ENCODE peak calls at places on chromosomes 11 and 22, in ten cellular contexts. I, S, L, T, D, O, W, F, K and Q are unnamed samples.

GRCh38 chr11:86459682-86460460 is 85.2 kb downstream of the CCDC81 start:
- DNase-seq in I (peak; percentile 99), S (no peak), L (no peak), T (peak; percentile 56), D (peak; percentile 8), O (peak; percentile 74), W (no peak), F (peak; percentile 56), K (peak; percentile 45), Q (no peak)

GRCh38 chr11:63763506-63764200 is 4.9 kb downstream of the ZFTA start:
- DNase-seq in I (peak; percentile 21), S (no peak), L (no peak), T (no peak), D (peak; percentile 91), O (no peak), W (peak; percentile 80), F (no peak), K (peak; percentile 33), Q (no peak)

GRCh38 chr11:75449776-75450175 is 16.8 kb upstream of the KLHL35 start:
- DNase-seq in I (no peak), S (no peak), L (no peak), T (no peak), D (no peak), O (no peak), W (no peak), F (no peak), K (no peak), Q (no peak)

GRCh38 chr22:46360097-46360496 is 24.6 kb downstream of the TRMU start:
- DNase-seq in I (no peak), S (no peak), L (no peak), T (no peak), D (no peak), O (no peak), W (no peak), F (no peak), K (no peak), Q (no peak)

GRCh38 chr11:74941492-74941891 is 7.4 kb downstream of the XRRA1 start:
- DNase-seq in I (no peak), S (no peak), L (no peak), T (no peak), D (no peak), O (no peak), W (no peak), F (no peak), K (no peak), Q (no peak)

GRCh38 chr11:59754494-59754858 is 700 bp upstream of the STX3 start:
- DNase-seq in I (no peak), S (peak; percentile 23), L (no peak), T (no peak), D (peak; percentile 17), O (peak; percentile 28), W (peak; percentile 56), F (peak; percentile 7), K (peak; percentile 19), Q (no peak)

GRCh38 chr22:25494774-25495173 is 69.7 kb upstream of the GRK3 start:
- DNase-seq in I (no peak), S (no peak), L (no peak), T (no peak), D (peak; percentile 38), O (no peak), W (peak; percentile 9), F (no peak), K (no peak), Q (no peak)

GRCh38 chr22:37777122-37777687 is 30.5 kb upstream of the GCAT start:
- DNase-seq in I (no peak), S (no peak), L (no peak), T (peak; percentile 85), D (peak; percentile 35), O (no peak), W (no peak), F (peak; percentile 90), K (no peak), Q (peak; percentile 45)

GRCh38 chr22:44884968-44885805 is 124.6 kb downstream of the PHF21B start:
- DNase-seq in I (no peak), S (no peak), L (no peak), T (no peak), D (no peak), O (no peak), W (no peak), F (no peak), K (no peak), Q (no peak)

GRCh38 chr11:71934213-71934612 is 5.4 kb downstream of the RNF121 start:
- DNase-seq in I (no peak), S (no peak), L (no peak), T (no peak), D (no peak), O (no peak), W (no peak), F (no peak), K (no peak), Q (no peak)

GRCh38 chr11:65125197-65126056 is 3.3 kb downstream of the MRPL49 start:
- DNase-seq in I (no peak), S (no peak), L (no peak), T (no peak), D (no peak), O (no peak), W (no peak), F (no peak), K (no peak), Q (no peak)

GRCh38 chr11:7250166-7250565 is 1.5 kb upstream of the SYT9 start:
- DNase-seq in I (no peak), S (no peak), L (no peak), T (no peak), D (no peak), O (no peak), W (no peak), F (no peak), K (no peak), Q (no peak)

GRCh38 chr11:7251487-7251835 is 243 bp upstream of the SYT9 start:
- DNase-seq in I (peak; percentile 2), S (no peak), L (no peak), T (no peak), D (no peak), O (no peak), W (no peak), F (peak; percentile 3), K (no peak), Q (no peak)

GRCh38 chr11:7251836-7252682 is at the start of gene SYT9:
- DNase-seq in I (peak; percentile 42), S (no peak), L (no peak), T (peak; percentile 54), D (peak; percentile 89), O (peak; percentile 21), W (peak; percentile 93), F (peak; percentile 37), K (no peak), Q (peak; percentile 68)

GRCh38 chr11:7254731-7255291 is 3.1 kb downstream of the SYT9 start:
- DNase-seq in I (no peak), S (no peak), L (no peak), T (no peak), D (no peak), O (no peak), W (no peak), F (no peak), K (no peak), Q (no peak)

GRCh38 chr11:7252683-7253213 is 1.0 kb downstream of the SYT9 start:
- DNase-seq in I (no peak), S (no peak), L (no peak), T (no peak), D (peak; percentile 55), O (no peak), W (peak; percentile 41), F (no peak), K (no peak), Q (peak; percentile 4)
- H3K4me3 ChIP-seq in I (peak overlapping the region; percentile 50), S (no peak overlapping the region), L (peak overlapping the region; percentile 57), T (peak overlapping the region; percentile 64), D (peak overlapping the region; percentile 85), O (peak overlapping the region; percentile 54), W (peak overlapping the region; percentile 70), F (peak overlapping the region; percentile 31), K (peak overlapping the region; percentile 73), Q (peak overlapping the region; percentile 61)

DNA sequence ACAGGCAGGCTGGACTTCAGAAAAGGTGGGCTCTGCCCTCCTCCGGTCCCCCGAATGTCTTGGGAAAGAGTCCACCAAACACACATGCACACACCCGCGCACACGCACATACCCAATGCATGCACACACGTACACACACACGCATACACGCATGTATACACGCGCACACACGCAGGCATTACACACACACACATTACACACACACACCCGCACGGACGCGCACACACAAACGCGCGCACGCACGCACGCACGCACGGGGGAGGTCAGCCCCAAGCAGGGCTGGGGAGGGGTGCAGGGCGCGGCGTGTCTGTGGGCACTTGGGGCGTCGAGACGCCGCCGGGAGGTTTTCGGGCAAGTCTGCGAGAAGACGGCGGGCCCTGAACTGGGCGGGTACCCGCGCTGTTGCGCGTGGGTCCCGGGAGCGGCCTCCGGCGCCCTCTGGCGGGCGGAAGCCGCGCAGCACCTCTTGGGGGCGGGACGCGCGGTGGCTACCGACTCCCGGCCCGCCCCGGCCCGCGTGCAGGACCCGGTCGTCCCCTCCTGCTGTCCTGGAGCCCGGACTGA is 3.5 kb downstream of the SEPTIN5 start:
- DNase-seq in I (peak; percentile 62), S (peak; percentile 78), L (no peak), T (peak; percentile 79), D (peak; percentile 63), O (peak; percentile 55), W (peak; percentile 79), F (peak; percentile 60), K (peak; percentile 81), Q (peak; percentile 81)
- H3K4me1 ChIP-seq in I (peaks cover 18% of the 10 kb centered on the region), S (peaks cover 28% of the 10 kb centered on the region), L (no peaks in the 10 kb centered on the region), T (peaks cover 62% of the 10 kb centered on the region), D (peaks cover 6% of the 10 kb centered on the region), O (peaks cover 9% of the 10 kb centered on the region), W (peaks cover 18% of the 10 kb centered on the region), F (peaks cover 5% of the 10 kb centered on the region), K (peaks cover 87% of the 10 kb centered on the region), Q (no peaks in the 10 kb centered on the region)

GRCh38 chr11:124877631-124878496 is 12.6 kb downstream of the ROBO3 start:
- DNase-seq in I (peak; percentile 21), S (no peak), L (no peak), T (no peak), D (no peak), O (no peak), W (no peak), F (no peak), K (no peak), Q (no peak)
- TF ChIP-seq CTCF in I (no peak), S (no peak), L (no peak), T (no peak), D (no peak), O (no peak), W (no peak), F (no peak), K (no peak), Q (no peak)

GRCh38 chr11:102268985-102269470 is 48.3 kb upstream of the BIRC3 start:
- DNase-seq in I (no peak), S (no peak), L (no peak), T (no peak), D (peak; percentile 10), O (no peak), W (no peak), F (no peak), K (no peak), Q (no peak)

GRCh38 chr11:102267602-102268001 is 49.7 kb upstream of the BIRC3 start:
- DNase-seq in I (peak; percentile 18), S (no peak), L (no peak), T (no peak), D (no peak), O (peak; percentile 24), W (no peak), F (peak; percentile 15), K (no peak), Q (no peak)

GRCh38 chr11:102272047-102272824 is 45.0 kb upstream of the BIRC3 start:
- DNase-seq in I (no peak), S (no peak), L (no peak), T (no peak), D (no peak), O (no peak), W (no peak), F (no peak), K (no peak), Q (no peak)

GRCh38 chr11:102268083-102268984 is 49.0 kb upstream of the BIRC3 start:
- DNase-seq in I (peak; percentile 51), S (peak; percentile 75), L (peak; percentile 65), T (peak; percentile 95), D (peak; percentile 93), O (peak; percentile 88), W (peak; percentile 92), F (peak; percentile 95), K (peak; percentile 80), Q (peak; percentile 86)

GRCh38 chr11:102269927-102270326 is 47.4 kb upstream of the BIRC3 start:
- DNase-seq in I (no peak), S (no peak), L (no peak), T (no peak), D (no peak), O (no peak), W (no peak), F (no peak), K (no peak), Q (no peak)
- H3K4me3 ChIP-seq in I (no peak overlapping the region), S (no peak overlapping the region), L (no peak overlapping the region), T (no peak overlapping the region), D (no peak overlapping the region), O (no peak overlapping the region), W (no peak overlapping the region), F (no peak overlapping the region), K (no peak overlapping the region), Q (no peak overlapping the region)